ENCODE peak calls at places on chromosomes 16 and 17, in nine cellular contexts. U is pancreas; E is AG04450; F is endothelial cell; C is ascending aorta; D is CD8-positive, alpha-beta T cell; K is BE2C; V is GM13977; T is esophagus squamous epithelium. M is an unnamed sample.

GRCh38 chr17:2002767-2003329 is 22.3 kb downstream of the RTN4RL1 start:
- DNase-seq in U (peak), E (no peak), F (no peak), C (no peak), D (no peak), K (no peak), V (no peak), T (no peak), M (no peak)

GRCh38 chr16:27362570-27363245 is 39.3 kb upstream of the IL21R start:
- DNase-seq in U (no peak), E (no peak), F (no peak), C (no peak), D (no peak), K (no peak), V (no peak), T (no peak), M (no peak)

GRCh38 chr17:31202968-31203367 is 94.1 kb downstream of the OMG start:
- DNase-seq in U (no peak), E (no peak), F (no peak), C (no peak), D (no peak), K (no peak), V (no peak), T (no peak), M (no peak)

GRCh38 chr17:9598661-9599060 is 22.2 kb downstream of the CFAP52 start:
- DNase-seq in U (no peak), E (no peak), F (no peak), C (no peak), D (no peak), K (no peak), V (no peak), T (no peak), M (no peak)

GRCh38 chr17:76968707-76969597 is 100.7 kb downstream of the MGAT5B start:
- DNase-seq in U (no peak), E (no peak), F (peak), C (no peak), D (peak), K (peak), V (peak), T (no peak), M (no peak)

GRCh38 chr16:72530434-72530833 is 358.5 kb upstream of the PMFBP1 start:
- DNase-seq in U (no peak), E (no peak), F (no peak), C (no peak), D (no peak), K (no peak), V (no peak), T (no peak), M (no peak)

GRCh38 chr17:82202981-82203380 is 9.7 kb downstream of the CCDC57 start:
- DNase-seq in U (no peak), E (no peak), F (no peak), C (no peak), D (no peak), K (no peak), V (no peak), T (no peak), M (no peak)

GRCh38 chr17:76414334-76415295 is 30.2 kb downstream of the SPHK1 start:
- DNase-seq in U (peak), E (no peak), F (no peak), C (peak), D (no peak), K (peak), V (peak), T (no peak), M (no peak)

GRCh38 chr16:4409081-4409932 is 7.1 kb downstream of the CORO7 start:
- DNase-seq in U (no peak), E (no peak), F (no peak), C (no peak), D (no peak), K (no peak), V (no peak), T (no peak), M (no peak)

GRCh38 chr17:21029032-21029431 is 13.8 kb downstream of the USP22 start:
- DNase-seq in U (no peak), E (no peak), F (no peak), C (peak), D (no peak), K (no peak), V (no peak), T (no peak), M (no peak)

GRCh38 chr17:80220709-80221215 is 535 bp downstream of the SLC26A11 start:
- DNase-seq in U (peak), E (no peak), F (peak), C (no peak), D (no peak), K (no peak), V (no peak), T (no peak), M (no peak)

GRCh38 chr17:35255316-35255715 is 12.4 kb downstream of the SLFN5 start:
- DNase-seq in U (no peak), E (no peak), F (no peak), C (no peak), D (no peak), K (no peak), V (no peak), T (no peak), M (no peak)

GRCh38 chr16:25950586-25951201 is 258.9 kb downstream of the HS3ST4 start:
- DNase-seq in U (no peak), E (no peak), F (no peak), C (no peak), D (no peak), K (no peak), V (no peak), T (no peak), M (no peak)

GRCh38 chr16:50742521-50743150 is 750 bp downstream of the CYLD start:
- DNase-seq in U (peak), E (no peak), F (peak), C (peak), D (peak), K (no peak), V (peak), T (no peak), M (peak)

GRCh38 chr17:37788531-37788930 is 43.7 kb upstream of the HNF1B start:
- DNase-seq in U (no peak), E (no peak), F (no peak), C (no peak), D (no peak), K (no peak), V (no peak), T (no peak), M (no peak)

GRCh38 chr16:17339764-17340541 is 130.8 kb downstream of the XYLT1 start:
- DNase-seq in U (no peak), E (no peak), F (no peak), C (no peak), D (no peak), K (no peak), V (no peak), T (no peak), M (no peak)

GRCh38 chr16:10827691-10828341 is 9.2 kb upstream of the TVP23A start:
- DNase-seq in U (peak), E (peak), F (no peak), C (peak), D (no peak), K (no peak), V (no peak), T (no peak), M (no peak)

GRCh38 chr17:45436625-45437460 is 4.2 kb upstream of the ARHGAP27 start:
- DNase-seq in U (no peak), E (no peak), F (no peak), C (no peak), D (no peak), K (no peak), V (no peak), T (no peak), M (no peak)

GRCh38 chr17:28885951-28886350 is 11.6 kb downstream of the FLOT2 start:
- DNase-seq in U (no peak), E (no peak), F (no peak), C (no peak), D (no peak), K (no peak), V (no peak), T (no peak), M (no peak)

GRCh38 chr16:68190099-68190498 is 45.8 kb downstream of the ESRP2 start:
- DNase-seq in U (no peak), E (no peak), F (no peak), C (no peak), D (no peak), K (no peak), V (no peak), T (no peak), M (no peak)

GRCh38 chr17:82869536-82869935 is 29.7 kb upstream of the ZNF750 start:
- DNase-seq in U (no peak), E (no peak), F (no peak), C (no peak), D (no peak), K (peak), V (no peak), T (no peak), M (no peak)

GRCh38 chr16:11672206-11673090 is 4.2 kb downstream of the SNN start:
- DNase-seq in U (peak), E (no peak), F (no peak), C (no peak), D (no peak), K (no peak), V (no peak), T (no peak), M (peak)

GRCh38 chr16:76653390-76654026 is 376.3 kb downstream of the CNTNAP4 start:
- DNase-seq in U (no peak), E (peak), F (no peak), C (no peak), D (no peak), K (peak), V (peak), T (no peak), M (peak)

GRCh38 chr17:81711814-81712467 is at the start of gene SLC25A10:
- DNase-seq in U (peak), E (no peak), F (peak), C (peak), D (peak), K (peak), V (peak), T (no peak), M (peak)

GRCh38 chr17:35030780-35031179 is 32.7 kb downstream of the RFFL start:
- DNase-seq in U (no peak), E (no peak), F (no peak), C (no peak), D (no peak), K (no peak), V (no peak), T (no peak), M (no peak)

GRCh38 chr17:32302860-32303649 is 37.4 kb downstream of the RHBDL3 start:
- DNase-seq in U (peak), E (no peak), F (no peak), C (no peak), D (no peak), K (no peak), V (no peak), T (no peak), M (no peak)

GRCh38 chr16:55324491-55325447 is 766 bp downstream of the IRX6 start:
- DNase-seq in U (no peak), E (no peak), F (peak), C (no peak), D (no peak), K (peak), V (no peak), T (no peak), M (no peak)

GRCh38 chr17:50699410-50699809 is 8.3 kb downstream of the ANKRD40 start:
- DNase-seq in U (no peak), E (no peak), F (no peak), C (no peak), D (no peak), K (no peak), V (no peak), T (no peak), M (no peak)

GRCh38 chr16:49700222-49700927 is 155.5 kb downstream of the ZNF423 start:
- DNase-seq in U (no peak), E (no peak), F (no peak), C (peak), D (no peak), K (peak), V (no peak), T (no peak), M (no peak)

GRCh38 chr17:64411999-64412771 is 21.5 kb upstream of the PECAM1 start:
- DNase-seq in U (no peak), E (no peak), F (peak), C (peak), D (no peak), K (no peak), V (no peak), T (no peak), M (no peak)

GRCh38 chr17:17839792-17840707 is 3.3 kb upstream of the SREBF1 start:
- DNase-seq in U (peak), E (peak), F (peak), C (peak), D (peak), K (peak), V (peak), T (peak), M (peak)

GRCh38 chr17:74532115-74532514 is 840 bp upstream of the CD300LB start:
- DNase-seq in U (no peak), E (no peak), F (no peak), C (peak), D (no peak), K (peak), V (no peak), T (no peak), M (peak)

GRCh38 chr16:67311607-67312449 is 14.7 kb downstream of the KCTD19 start:
- DNase-seq in U (no peak), E (peak), F (no peak), C (peak), D (no peak), K (no peak), V (peak), T (no peak), M (peak)

GRCh38 chr17:50872710-50873424 is 6.7 kb upstream of the TOB1 start:
- DNase-seq in U (peak), E (no peak), F (no peak), C (peak), D (no peak), K (peak), V (no peak), T (no peak), M (no peak)

GRCh38 chr16:66134875-66135274 is 231.6 kb upstream of the CDH5 start:
- DNase-seq in U (no peak), E (no peak), F (no peak), C (no peak), D (no peak), K (peak), V (no peak), T (no peak), M (no peak)

GRCh38 chr16:86862596-86862995 is 284.2 kb downstream of the FOXL1 start:
- DNase-seq in U (peak), E (no peak), F (no peak), C (no peak), D (no peak), K (no peak), V (no peak), T (no peak), M (no peak)

GRCh38 chr16:56970934-56971767 is 9.4 kb downstream of the CETP start:
- DNase-seq in U (no peak), E (no peak), F (no peak), C (no peak), D (no peak), K (no peak), V (peak), T (no peak), M (peak)

GRCh38 chr16:87053016-87053982 is 263.9 kb downstream of the C16orf95 start:
- DNase-seq in U (no peak), E (no peak), F (peak), C (no peak), D (no peak), K (no peak), V (no peak), T (no peak), M (no peak)

GRCh38 chr17:68170246-68170645 is 77.6 kb upstream of the AMZ2 start:
- DNase-seq in U (no peak), E (no peak), F (no peak), C (no peak), D (no peak), K (no peak), V (no peak), T (no peak), M (no peak)

GRCh38 chr16:18983565-18984424 is at the start of gene TMC7:
- DNase-seq in U (peak), E (peak), F (peak), C (peak), D (no peak), K (peak), V (peak), T (no peak), M (peak)

GRCh38 chr17:10628756-10629155 is 28.4 kb downstream of the MYH3 start:
- DNase-seq in U (no peak), E (no peak), F (peak), C (no peak), D (no peak), K (no peak), V (no peak), T (no peak), M (no peak)
- TF ChIP-seq CTCF in U (no peak), E (peak), F (peak), C (no peak), D (no peak), K (peak), V (peak), T (no peak), M (peak)

GRCh38 chr17:556431-556995 is 158.1 kb downstream of the VPS53 start:
- DNase-seq in U (no peak), E (no peak), F (no peak), C (no peak), D (no peak), K (no peak), V (no peak), T (no peak), M (no peak)
- TF ChIP-seq CTCF in U (no peak), E (no peak), F (no peak), C (no peak), D (no peak), K (no peak), V (no peak), T (no peak), M (no peak)

DNA sequence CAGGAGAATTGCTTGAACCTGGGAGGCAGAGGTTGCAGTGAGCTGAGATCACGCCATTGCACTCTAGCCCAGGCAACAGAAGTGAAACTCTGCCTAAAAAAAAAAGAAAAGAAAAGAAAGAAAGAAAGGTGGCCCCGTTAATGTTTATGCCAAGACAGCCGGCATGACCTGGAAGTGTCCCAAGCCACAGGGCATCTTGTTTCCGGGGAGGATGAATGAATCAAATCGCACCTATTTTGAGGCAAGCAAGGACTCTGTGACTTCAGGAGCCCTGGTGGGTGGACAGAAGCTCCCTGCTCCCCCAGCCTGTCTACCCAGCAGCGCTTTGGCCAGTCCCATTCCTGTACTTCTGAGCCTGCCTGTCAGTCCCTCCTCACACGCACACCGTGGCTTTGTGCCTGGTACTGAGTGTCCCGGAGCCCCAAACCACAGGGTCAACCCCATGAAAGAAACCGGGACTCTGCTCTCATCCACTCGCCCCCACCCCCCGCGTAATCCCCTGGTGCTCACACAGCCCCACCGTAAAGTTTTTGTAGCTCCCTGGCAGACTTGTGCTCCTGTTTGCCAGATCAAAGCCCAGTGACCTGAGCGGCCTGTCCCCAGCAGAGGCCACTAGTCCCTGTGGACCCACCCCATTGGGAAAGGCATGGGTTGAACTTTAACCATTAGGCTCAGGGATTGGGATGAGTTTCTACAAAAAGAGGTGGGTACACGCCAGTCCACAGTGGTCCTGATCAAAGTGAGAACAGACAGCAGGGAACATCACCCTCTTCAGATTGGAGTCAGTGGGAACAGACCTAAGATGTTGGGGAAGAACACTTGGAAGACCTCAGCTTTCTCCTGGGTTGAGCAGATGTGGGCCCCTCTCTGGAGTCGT is 19.3 kb downstream of the CD2BP2 start:
- DNase-seq in U (no peak), E (no peak), F (no peak), C (no peak), D (no peak), K (no peak), V (no peak), T (no peak), M (no peak)
- TF ChIP-seq CTCF in U (no peak), E (no peak), F (no peak), C (no peak), D (no peak), K (no peak), V (no peak), T (no peak), M (no peak)

GRCh38 chr17:49583226-49583625 is 7.6 kb downstream of the NXPH3 start:
- DNase-seq in U (no peak), E (no peak), F (no peak), C (peak), D (no peak), K (no peak), V (no peak), T (no peak), M (no peak)

GRCh38 chr17:49587366-49588073 is 11.8 kb downstream of the NXPH3 start:
- DNase-seq in U (no peak), E (no peak), F (no peak), C (peak), D (no peak), K (no peak), V (no peak), T (no peak), M (no peak)

GRCh38 chr17:49582789-49583188 is 7.1 kb downstream of the NXPH3 start:
- DNase-seq in U (no peak), E (no peak), F (no peak), C (no peak), D (no peak), K (no peak), V (no peak), T (no peak), M (no peak)

GRCh38 chr17:49583889-49584288 is 8.2 kb downstream of the NXPH3 start:
- DNase-seq in U (no peak), E (no peak), F (no peak), C (peak), D (no peak), K (no peak), V (no peak), T (no peak), M (no peak)

DNA sequence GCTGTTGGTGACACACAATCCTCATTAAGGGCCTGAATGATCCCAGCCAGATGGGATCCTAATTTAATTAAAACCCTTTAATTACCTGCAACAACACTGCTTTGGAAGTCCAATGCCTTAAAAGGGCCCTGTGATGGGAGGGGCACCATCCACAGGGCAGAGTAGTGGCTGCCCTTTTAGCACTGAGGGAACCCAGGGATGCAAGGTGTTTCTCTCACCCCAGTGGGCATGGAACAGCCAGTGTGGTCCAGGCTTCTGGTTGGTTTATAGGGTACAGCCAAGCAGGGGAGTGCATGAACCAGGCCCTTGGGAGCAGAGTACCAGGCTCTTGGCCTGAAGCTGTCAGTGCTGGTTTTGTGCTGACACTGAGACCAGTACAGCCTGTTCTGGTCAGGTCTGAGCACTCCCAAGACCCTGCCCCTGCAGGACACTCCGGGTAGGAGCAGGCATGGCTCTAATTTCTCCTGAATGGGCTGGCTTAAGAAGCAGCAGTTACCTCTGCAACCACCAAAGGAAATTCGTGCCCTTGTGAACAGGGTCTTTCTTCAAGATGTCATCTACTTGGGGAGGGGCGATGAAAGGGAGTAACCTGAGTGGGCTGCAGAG is 9.9 kb downstream of the NXPH3 start:
- DNase-seq in U (no peak), E (no peak), F (peak), C (no peak), D (no peak), K (no peak), V (no peak), T (no peak), M (no peak)
- TF ChIP-seq CTCF in U (no peak), E (peak), F (peak), C (no peak), D (no peak), K (peak), V (peak), T (no peak), M (no peak)

GRCh38 chr16:82037251-82037650 is 2.2 kb downstream of the HSD17B2 start:
- DNase-seq in U (no peak), E (no peak), F (no peak), C (no peak), D (no peak), K (no peak), V (no peak), T (no peak), M (no peak)
- TF ChIP-seq CTCF in U (no peak), E (no peak), F (no peak), C (no peak), D (no peak), K (no peak), V (no peak), T (no peak), M (no peak)

GRCh38 chr17:7046127-7046724 is 2.3 kb upstream of the SLC16A11 start:
- DNase-seq in U (peak), E (no peak), F (no peak), C (no peak), D (no peak), K (no peak), V (no peak), T (no peak), M (no peak)
- TF ChIP-seq CTCF in U (no peak), E (no peak), F (no peak), C (no peak), D (no peak), K (no peak), V (no peak), T (no peak), M (no peak)

GRCh38 chr17:56679148-56679766 is 85.8 kb downstream of the NOG start:
- DNase-seq in U (no peak), E (no peak), F (peak), C (no peak), D (no peak), K (no peak), V (peak), T (no peak), M (peak)
- TF ChIP-seq CTCF in U (peak), E (peak), F (peak), C (no peak), D (peak), K (peak), V (peak), T (peak), M (peak)

M was measured in GM10248.